ENCODE peak calls at places on chromosomes 2 and 18, in six cellular contexts. L is heart right ventricle, M is left lung, B is psoas muscle, C is IMR-90, W is Panc1. O is an unnamed sample. For H3K36me3, the result is how much of the 10 kb centered on the place peaks cover.

GRCh38 chr2:222506230-222506934 is 82.0 kb downstream of the SGPP2 start:
- ATAC-seq in W (no peak), B (no peak), L (no peak), M (no peak), C (no peak), O (no peak)

GRCh38 chr2:239230318-239231052 is 170.3 kb downstream of the HDAC4 start:
- ATAC-seq in B (no peak), M (no peak), C (no peak), L (no peak), W (no peak), O (no peak)

GRCh38 chr18:51162617-51163016 is 34.9 kb downstream of the MEX3C start:
- ATAC-seq in W (no peak), M (no peak), L (no peak), C (no peak), B (no peak), O (no peak)

GRCh38 chr2:190318931-190319556 is 582 bp downstream of the HIBCH start:
- ATAC-seq in W (peak), L (peak), M (peak), C (peak), B (peak), O (peak)

GRCh38 chr2:158553257-158553656 is 96.5 kb downstream of the PKP4 start:
- ATAC-seq in W (no peak), C (no peak), M (no peak), B (no peak), L (no peak), O (no peak)

GRCh38 chr2:206031162-206031784 is 54.7 kb downstream of the INO80D start:
- ATAC-seq in M (no peak), B (no peak), W (no peak), L (no peak), C (peak), O (no peak)

GRCh38 chr2:102753563-102754159 is 8.2 kb upstream of the TMEM182 start:
- ATAC-seq in B (peak), W (peak), M (peak), C (peak), L (no peak), O (no peak)

GRCh38 chr2:138086556-138086955 is 122.3 kb downstream of the HNMT start:
- ATAC-seq in M (peak), L (peak), B (no peak), C (peak), W (no peak), O (no peak)

GRCh38 chr18:8989017-8989416 is 113.5 kb upstream of the NDUFV2 start:
- ATAC-seq in W (no peak), B (no peak), M (no peak), C (no peak), L (no peak), O (no peak)

GRCh38 chr2:46352621-46353020 is 55.4 kb downstream of the EPAS1 start:
- ATAC-seq in L (peak), M (peak), B (peak), C (no peak), W (no peak), O (peak)

GRCh38 chr2:24971300-24971549 is 530 bp downstream of the DNAJC27 start:
- ATAC-seq in C (peak), W (peak), L (peak), B (no peak), M (peak), O (peak)

GRCh38 chr2:88074854-88075292 is 7.2 kb downstream of the SMYD1 start:
- ATAC-seq in M (peak), L (no peak), C (peak), W (no peak), B (no peak), O (peak)

GRCh38 chr18:7590800-7591560 is 23.9 kb downstream of the PTPRM start:
- ATAC-seq in C (peak), M (no peak), W (no peak), B (no peak), L (no peak), O (no peak)

GRCh38 chr2:205699554-205700289 is 17.4 kb downstream of the NRP2 start:
- ATAC-seq in C (no peak), L (no peak), W (no peak), B (no peak), M (no peak), O (no peak)

GRCh38 chr2:43225093-43225787 is 1.2 kb downstream of the ZFP36L2 start:
- ATAC-seq in W (no peak), C (no peak), B (no peak), M (no peak), L (no peak), O (no peak)

GRCh38 chr2:38971377-38971776 is 81.7 kb downstream of the ARHGEF33 start:
- ATAC-seq in M (peak), B (no peak), L (no peak), C (no peak), W (no peak), O (no peak)

GRCh38 chr2:201007584-201007998 is 44.1 kb upstream of the ORC2 start:
- ATAC-seq in W (no peak), C (no peak), B (no peak), L (no peak), M (peak), O (no peak)

GRCh38 chr2:32792416-32792815 is 154.3 kb upstream of the LTBP1 start:
- ATAC-seq in B (no peak), C (no peak), W (no peak), M (peak), L (peak), O (no peak)

GRCh38 chr2:183935005-183935404 is 663.3 kb upstream of the ZNF804A start:
- ATAC-seq in M (no peak), B (no peak), L (no peak), C (no peak), W (no peak), O (no peak)

GRCh38 chr2:128282246-128282975 is 36.3 kb downstream of the HS6ST1 start:
- ATAC-seq in B (peak), W (no peak), L (no peak), M (no peak), C (peak), O (no peak)

DNA sequence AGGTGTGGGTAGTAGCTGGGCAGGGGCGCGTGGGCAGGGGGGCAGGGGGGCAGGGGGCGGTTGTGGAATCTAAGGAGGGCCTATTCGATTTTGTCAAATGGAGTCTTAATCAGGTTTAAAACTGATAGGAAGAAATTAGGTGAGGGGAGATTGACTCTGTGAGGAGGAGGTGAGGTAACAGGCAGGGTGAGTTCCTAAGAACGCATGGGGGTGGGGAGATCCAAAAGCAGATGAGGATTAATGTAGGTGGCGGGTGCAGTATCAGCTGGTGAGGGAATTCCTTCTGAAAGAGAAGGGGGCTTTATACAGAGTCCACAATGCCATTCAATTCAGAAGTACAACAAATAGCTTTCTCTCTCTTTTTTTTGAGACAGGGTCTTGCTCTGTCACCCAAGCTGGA is 72.7 kb downstream of the CAB39 start:
- ATAC-seq in W (no peak), C (no peak), B (no peak), L (no peak), M (no peak), O (no peak)
- H3K36me3 ChIP-seq in W (under half), C (under half), B (under half), L (under half), M (under half), O (under half)

GRCh38 chr2:234753701-234754100 is 198.1 kb upstream of the SH3BP4 start:
- ATAC-seq in W (no peak), L (no peak), C (peak), B (no peak), M (no peak), O (no peak)

GRCh38 chr2:234747833-234748559 is 203.8 kb upstream of the SH3BP4 start:
- ATAC-seq in C (no peak), W (no peak), B (no peak), M (no peak), L (no peak), O (peak)

GRCh38 chr2:234754126-234754525 is 197.7 kb upstream of the SH3BP4 start:
- ATAC-seq in W (no peak), L (no peak), C (peak), B (no peak), M (no peak), O (no peak)

GRCh38 chr2:234747032-234747431 is 204.8 kb upstream of the SH3BP4 start:
- ATAC-seq in C (peak), L (no peak), M (no peak), W (no peak), B (no peak), O (peak)

DNA sequence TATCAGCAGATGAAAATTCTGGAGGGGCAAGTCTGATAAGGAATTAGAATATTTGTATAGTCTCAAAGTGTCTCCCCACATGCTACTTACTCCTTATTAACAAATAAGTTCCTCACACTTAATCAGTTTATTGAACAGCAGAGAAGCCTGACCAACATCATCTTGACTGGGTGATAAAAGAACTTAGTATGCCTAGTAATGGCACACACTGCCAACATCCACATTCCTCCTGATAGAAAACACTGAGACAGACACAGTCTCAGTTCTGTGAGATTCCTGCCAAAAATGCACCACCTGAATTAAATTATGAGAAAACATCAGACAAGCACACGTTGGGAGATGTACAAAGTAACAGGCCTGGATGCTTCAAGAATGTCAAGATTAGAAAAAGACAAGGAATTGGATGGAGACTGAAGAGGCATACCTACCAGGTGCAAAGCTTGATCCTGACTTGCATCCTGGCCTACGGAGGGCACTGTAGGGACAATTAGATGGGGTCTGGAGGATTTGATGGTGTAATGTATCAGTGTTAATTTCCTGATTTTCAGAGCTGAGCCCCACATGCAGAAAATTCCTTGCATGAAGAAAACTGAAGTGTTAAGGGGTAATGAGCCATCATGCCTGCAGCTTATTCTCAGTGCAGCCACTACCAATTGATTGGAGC is 200.4 kb upstream of the SH3BP4 start:
- ATAC-seq in W (no peak), C (no peak), L (no peak), B (no peak), M (no peak), O (no peak)
- TF ChIP-seq CTCF in W (peak), C (no peak), L (no peak), B (no peak), M (no peak), O (no peak)

GRCh38 chr2:133633309-133633708 is 65.0 kb upstream of the NCKAP5 start:
- ATAC-seq in L (no peak), B (no peak), W (no peak), M (no peak), C (peak), O (no peak)

GRCh38 chr2:133636287-133636686 is 68.0 kb upstream of the NCKAP5 start:
- ATAC-seq in C (no peak), L (no peak), B (no peak), W (no peak), M (no peak), O (no peak)

GRCh38 chr2:133635115-133635514 is 66.9 kb upstream of the NCKAP5 start:
- ATAC-seq in W (no peak), C (no peak), L (no peak), B (no peak), M (no peak), O (no peak)

GRCh38 chr2:133633851-133634250 is 65.6 kb upstream of the NCKAP5 start:
- ATAC-seq in L (no peak), B (no peak), C (peak), W (no peak), M (peak), O (no peak)
- H3K4me3 ChIP-seq in L (peak), B (no peak), C (no peak), W (no peak), M (no peak), O (no peak)

DNA sequence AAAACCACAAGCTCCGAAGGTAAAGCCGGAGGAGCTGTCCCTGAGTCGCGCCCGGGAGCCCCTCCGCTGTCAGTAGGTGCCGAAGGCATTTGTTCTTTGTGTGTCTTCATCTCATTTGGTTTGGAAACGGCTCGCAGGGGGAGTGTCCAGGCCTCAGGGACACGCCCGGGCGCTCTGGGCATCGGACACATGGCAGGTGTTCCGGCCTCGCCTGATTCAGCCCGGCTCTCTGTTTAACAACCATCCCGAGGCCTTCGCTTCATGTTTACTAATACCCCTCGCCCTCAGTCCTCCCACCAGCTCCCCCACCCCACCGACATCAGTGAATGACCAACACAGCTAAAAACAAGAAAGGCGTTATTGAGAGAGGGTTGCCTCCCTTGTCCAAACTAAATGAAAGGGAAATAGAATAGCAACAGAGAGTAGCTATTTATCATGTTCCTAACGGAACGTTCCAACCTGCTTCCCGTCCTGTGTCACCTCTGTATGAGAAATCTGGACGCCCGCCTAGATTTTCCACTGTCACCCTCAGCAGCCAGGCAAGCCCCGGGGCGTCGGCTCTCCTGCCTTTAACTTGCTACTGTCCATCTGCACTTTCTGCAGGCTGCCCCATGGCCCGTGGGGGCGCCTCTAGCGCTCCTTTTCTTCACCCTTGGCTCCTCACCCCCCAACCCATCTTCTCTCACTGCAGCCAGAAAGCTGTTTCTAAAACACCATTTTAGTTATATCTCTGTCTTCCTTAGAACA is 73.9 kb downstream of the MYCN start:
- ATAC-seq in C (no peak), L (peak), W (no peak), M (no peak), B (no peak), O (no peak)
- H3K36me3 ChIP-seq in C (under half), L (under half), W (under half), M (under half), B (under half), O (under half)

GRCh38 chr2:171541202-171541884 is 19.1 kb downstream of the CYBRD1 start:
- ATAC-seq in B (no peak), C (no peak), W (peak), L (no peak), M (no peak), O (no peak)
- TF ChIP-seq CTCF in B (no peak), C (peak), W (peak), L (peak), M (peak), O (peak)

DNA sequence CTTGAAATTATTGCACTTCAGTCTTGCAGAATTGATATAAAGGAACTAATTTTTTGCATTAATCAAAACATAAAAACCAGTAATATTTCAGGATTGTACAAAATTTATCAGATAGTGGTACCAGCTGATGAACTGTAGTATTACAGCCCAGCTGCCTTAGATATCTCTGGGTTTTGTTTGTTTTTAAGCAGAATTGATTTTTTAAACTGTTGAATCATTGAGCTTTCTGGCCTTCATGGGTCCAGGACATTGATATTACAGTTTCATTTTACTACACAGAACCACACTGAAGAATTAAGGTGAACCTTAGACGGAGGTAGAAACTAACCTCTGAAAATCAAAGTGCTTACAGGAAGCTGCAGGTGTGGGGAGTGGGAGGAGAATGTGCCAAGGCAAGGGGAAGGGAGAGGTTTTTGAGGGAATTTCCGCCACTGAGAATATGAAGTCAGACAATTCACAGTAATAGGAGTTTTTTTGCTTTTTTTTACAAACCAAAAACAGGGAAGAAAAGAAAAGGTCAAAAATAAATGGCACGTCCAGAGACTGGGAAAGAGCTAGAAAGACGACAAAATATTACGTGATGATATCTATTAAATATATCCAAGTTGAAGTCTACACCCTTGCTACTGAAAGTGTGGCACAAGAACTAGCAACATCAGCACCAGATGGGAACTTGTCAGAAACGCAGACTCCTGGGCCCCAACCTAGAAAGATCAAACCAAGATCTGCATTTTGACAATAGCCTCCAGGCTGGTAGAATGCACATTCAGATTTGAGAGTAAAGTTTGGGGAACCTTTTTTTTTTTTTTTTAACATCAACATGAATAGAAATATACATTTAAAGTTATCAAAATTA is 40.8 kb upstream of the SPAG16 start:
- ATAC-seq in W (no peak), C (no peak), L (no peak), B (no peak), M (no peak), O (no peak)
- H3K4me3 ChIP-seq in W (no peak), C (no peak), L (no peak), B (no peak), M (no peak), O (no peak)

DNA sequence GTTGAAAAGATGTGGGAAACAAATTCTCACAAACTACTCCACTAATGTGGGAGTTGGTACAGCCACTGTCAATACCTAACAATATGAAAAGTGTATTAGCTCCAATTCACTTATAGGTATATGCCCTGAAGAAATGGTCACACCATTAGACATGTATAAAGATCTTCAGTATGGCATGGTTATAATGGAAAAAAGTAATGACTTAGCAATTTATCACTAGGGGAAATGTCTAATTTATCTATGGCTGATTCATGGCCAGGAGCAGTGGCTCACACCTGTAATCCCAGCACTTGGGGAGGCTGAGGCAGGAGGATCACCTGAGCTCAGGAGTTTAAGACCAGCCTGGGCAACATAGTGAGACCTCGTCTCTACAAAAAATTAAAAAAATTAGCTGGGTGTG is 52.5 kb downstream of the UGP2 start:
- ATAC-seq in L (no peak), B (no peak), C (no peak), M (no peak), W (no peak), O (no peak)
- H3K36me3 ChIP-seq in L (under half), B (under half), C (under half), M (under half), W (under half), O (under half)

GRCh38 chr2:37645836-37646235 is 25.6 kb downstream of the CDC42EP3 start:
- ATAC-seq in C (no peak), M (no peak), B (no peak), L (no peak), W (peak), O (no peak)

GRCh38 chr2:37647941-37648315 is 23.5 kb downstream of the CDC42EP3 start:
- ATAC-seq in W (no peak), M (peak), L (no peak), C (peak), B (no peak), O (no peak)

GRCh38 chr2:37649518-37649917 is 21.9 kb downstream of the CDC42EP3 start:
- ATAC-seq in M (no peak), W (no peak), B (no peak), C (no peak), L (no peak), O (no peak)

GRCh38 chr2:37650548-37651101 is 20.8 kb downstream of the CDC42EP3 start:
- ATAC-seq in L (no peak), W (no peak), B (no peak), C (no peak), M (no peak), O (no peak)

DNA sequence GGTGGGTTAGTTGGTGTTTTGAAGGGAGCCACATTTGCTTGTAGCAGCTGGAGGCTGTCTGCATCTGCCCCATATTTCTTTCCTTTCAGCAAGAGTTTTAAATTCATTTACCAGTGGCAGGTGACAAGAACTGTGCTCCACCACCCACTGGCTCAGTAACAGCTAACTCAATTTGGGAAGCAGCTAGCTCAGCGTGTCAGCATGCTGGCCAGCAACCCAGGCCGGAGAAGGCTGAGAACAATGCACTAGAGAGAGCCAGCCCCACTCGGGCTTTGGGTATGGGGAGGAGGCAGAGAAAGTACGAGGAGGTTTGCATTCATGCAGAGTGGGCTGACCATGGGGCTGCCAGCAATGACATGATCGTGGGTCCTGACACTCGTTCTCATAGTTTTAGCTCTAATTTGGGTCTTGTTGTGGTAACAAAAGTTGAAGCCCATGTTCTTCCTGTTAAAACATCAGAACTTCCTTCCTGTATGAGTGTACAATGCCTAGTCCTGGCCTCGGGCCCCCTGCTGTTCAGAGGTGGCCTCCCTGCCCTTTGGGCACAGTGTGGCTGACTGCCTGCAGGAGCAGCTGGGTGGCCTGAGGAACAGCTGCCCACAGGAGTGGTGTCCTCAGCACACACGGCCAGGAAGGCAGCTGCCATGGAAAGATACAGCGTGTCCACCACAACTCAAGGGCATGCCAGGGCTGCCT is 23.0 kb downstream of the CDC42EP3 start:
- ATAC-seq in M (peak), C (peak), W (no peak), L (peak), B (peak), O (peak)
- TF ChIP-seq CTCF in M (peak), C (no peak), W (no peak), L (peak), B (peak), O (no peak)

O was measured in gastroesophageal sphincter.